ENCODE peak calls at places on chromosomes 16 and 17, in nine cellular contexts. N is colonic mucosa, I is coronary artery, L is psoas muscle, H is HCT116, B is heart left ventricle, A is A549, S is neural progenitor cell, Z is kidney epithelial cell. M is an unnamed sample.

GRCh38 chr17:27206447-27206846 is 87.5 kb upstream of the WSB1 start:
- DNase-seq in N (peak), I (no peak), L (no peak), H (peak), B (no peak), A (peak), S (no peak), Z (no peak), M (no peak)

GRCh38 chr16:1308036-1308976 is 1.1 kb upstream of the UBE2I start:
- DNase-seq in N (no peak), I (no peak), L (no peak), H (peak), B (no peak), A (peak), S (no peak), Z (no peak), M (no peak)

GRCh38 chr17:278055-279028 is 74.3 kb downstream of the RPH3AL start:
- DNase-seq in N (peak), I (no peak), L (no peak), H (no peak), B (peak), A (no peak), S (no peak), Z (no peak), M (no peak)

GRCh38 chr17:35534694-35535093 is 2.8 kb downstream of the SLFN12L start:
- DNase-seq in N (no peak), I (no peak), L (no peak), H (no peak), B (no peak), A (no peak), S (no peak), Z (no peak), M (no peak)

GRCh38 chr17:2057130-2057713 is 2.3 kb downstream of the HIC1 start:
- DNase-seq in N (no peak), I (no peak), L (no peak), H (no peak), B (no peak), A (no peak), S (peak), Z (no peak), M (no peak)

GRCh38 chr17:65638221-65638940 is 76.9 kb upstream of the AXIN2 start:
- DNase-seq in N (no peak), I (no peak), L (no peak), H (no peak), B (no peak), A (no peak), S (no peak), Z (no peak), M (no peak)

GRCh38 chr17:9195961-9196668 is 174.8 kb downstream of the NTN1 start:
- DNase-seq in N (peak), I (no peak), L (no peak), H (no peak), B (no peak), A (no peak), S (peak), Z (no peak), M (no peak)

GRCh38 chr16:87161822-87162676 is 155.1 kb downstream of the C16orf95 start:
- DNase-seq in N (no peak), I (no peak), L (no peak), H (no peak), B (no peak), A (no peak), S (no peak), Z (no peak), M (no peak)

GRCh38 chr17:68533887-68534700 is 21.9 kb downstream of the PRKAR1A start:
- DNase-seq in N (no peak), I (no peak), L (no peak), H (no peak), B (no peak), A (peak), S (no peak), Z (no peak), M (peak)

GRCh38 chr17:64126918-64127317 is 3.0 kb downstream of the ERN1 start:
- DNase-seq in N (no peak), I (no peak), L (no peak), H (no peak), B (no peak), A (no peak), S (no peak), Z (no peak), M (peak)

GRCh38 chr17:2084766-2085647 is 30.1 kb downstream of the HIC1 start:
- DNase-seq in N (peak), I (no peak), L (peak), H (no peak), B (peak), A (peak), S (no peak), Z (no peak), M (peak)

GRCh38 chr16:10485698-10486382 is 94.6 kb downstream of the EMP2 start:
- DNase-seq in N (no peak), I (no peak), L (no peak), H (no peak), B (no peak), A (no peak), S (no peak), Z (no peak), M (no peak)

GRCh38 chr16:9058211-9058610 is 33.2 kb upstream of the HAPSTR1 start:
- DNase-seq in N (no peak), I (no peak), L (no peak), H (no peak), B (no peak), A (no peak), S (no peak), Z (no peak), M (no peak)

DNA sequence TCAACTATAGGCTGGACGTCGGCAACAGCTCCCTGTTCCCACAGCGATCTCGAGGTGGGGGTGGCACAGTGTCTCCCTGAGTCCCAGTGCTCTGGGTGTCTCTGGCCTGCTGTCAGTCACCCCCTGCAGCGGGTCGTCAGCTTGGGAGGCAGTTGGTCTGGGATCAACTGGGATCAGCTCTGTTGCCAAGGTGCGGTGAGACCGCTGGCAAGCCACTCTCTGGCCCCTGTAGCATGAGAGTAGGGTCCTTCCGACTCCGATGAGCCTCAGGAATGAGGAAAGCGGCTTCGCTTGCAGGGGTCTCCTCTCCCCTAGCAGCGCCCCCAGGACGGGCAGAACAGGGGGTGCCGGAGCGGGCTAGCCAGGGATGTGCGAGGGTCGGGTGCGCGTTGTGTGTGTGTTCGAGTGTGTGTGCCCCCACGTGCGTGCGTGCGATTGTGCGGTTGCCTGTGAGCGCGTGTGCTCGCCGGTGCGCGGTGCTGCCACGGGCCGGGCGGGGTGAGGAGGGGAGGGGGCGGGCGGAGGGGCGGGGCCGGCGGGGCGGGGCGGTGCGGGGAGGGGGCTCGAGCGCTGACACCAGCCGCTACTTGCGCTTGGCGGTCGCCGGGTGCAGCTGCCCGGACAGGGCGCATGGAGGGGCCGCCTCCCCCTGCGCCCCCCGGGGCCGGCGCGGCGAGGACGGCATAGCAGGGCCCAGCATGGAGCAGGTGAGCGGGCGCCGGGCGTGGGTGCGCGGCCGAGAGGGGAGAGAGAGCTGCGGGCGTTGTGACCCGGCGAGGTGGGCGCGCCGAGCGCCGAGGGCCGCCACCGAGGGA is 9.4 kb upstream of the ARHGAP23 start:
- DNase-seq in N (no peak), I (no peak), L (no peak), H (no peak), B (no peak), A (no peak), S (peak), Z (no peak), M (no peak)
- H3K4me3 ChIP-seq in N (no peak), I (peak), L (peak), H (no peak), B (no peak), A (peak), S (peak), Z (peak), M (no peak)

GRCh38 chr17:79916991-79917901 is 78.0 kb upstream of the CBX4 start:
- DNase-seq in N (no peak), I (no peak), L (peak), H (no peak), B (peak), A (no peak), S (no peak), Z (no peak), M (no peak)

GRCh38 chr17:79916506-79916905 is 77.3 kb upstream of the CBX4 start:
- DNase-seq in N (no peak), I (no peak), L (no peak), H (no peak), B (peak), A (no peak), S (no peak), Z (no peak), M (no peak)

GRCh38 chr17:79913896-79914812 is 74.9 kb upstream of the CBX4 start:
- DNase-seq in N (no peak), I (no peak), L (peak), H (no peak), B (peak), A (no peak), S (no peak), Z (no peak), M (no peak)

GRCh38 chr17:79914813-79915740 is 75.8 kb upstream of the CBX4 start:
- DNase-seq in N (no peak), I (no peak), L (peak), H (no peak), B (peak), A (no peak), S (no peak), Z (no peak), M (no peak)

GRCh38 chr17:79915850-79916430 is 76.7 kb upstream of the CBX4 start:
- DNase-seq in N (peak), I (no peak), L (peak), H (peak), B (peak), A (peak), S (peak), Z (no peak), M (peak)
- TF ChIP-seq CTCF in N (no peak), I (no peak), L (peak), H (peak), B (peak), A (peak), S (peak), Z (peak), M (no peak)

DNA sequence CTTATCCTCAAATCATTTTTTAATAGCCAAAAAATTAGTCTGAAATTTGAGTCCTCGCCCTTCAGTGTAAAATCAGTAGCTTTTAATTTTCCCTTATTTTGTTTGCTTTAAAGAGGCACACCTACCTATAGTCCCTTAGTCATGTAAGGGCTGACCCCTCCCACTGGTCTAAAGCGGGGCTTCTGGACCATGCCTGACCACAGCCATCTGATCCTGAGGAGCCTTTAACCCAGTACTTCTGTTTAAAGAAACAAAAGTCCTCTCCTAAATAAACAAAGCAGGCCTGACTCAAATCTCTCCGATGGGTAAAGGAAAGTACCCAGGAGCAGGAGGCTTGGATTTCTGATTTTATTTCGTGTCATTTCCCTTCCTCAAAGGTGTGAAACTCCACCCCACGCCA is 92.0 kb upstream of the CCL2 start:
- DNase-seq in N (peak), I (no peak), L (no peak), H (no peak), B (no peak), A (no peak), S (no peak), Z (no peak), M (no peak)
- H3K4me3 ChIP-seq in N (no peak), I (no peak), L (no peak), H (no peak), B (no peak), A (no peak), S (no peak), Z (no peak), M (no peak)

GRCh38 chr16:15743657-15744056 is 93.6 kb downstream of the NDE1 start:
- DNase-seq in N (no peak), I (no peak), L (no peak), H (no peak), B (no peak), A (no peak), S (no peak), Z (no peak), M (no peak)
- TF ChIP-seq CTCF in N (no peak), I (no peak), L (no peak), H (no peak), B (no peak), A (no peak), S (no peak), Z (no peak), M (no peak)

GRCh38 chr17:18921912-18922451 is 30.0 kb upstream of the SLC5A10 start:
- DNase-seq in N (peak), I (no peak), L (no peak), H (no peak), B (no peak), A (peak), S (no peak), Z (peak), M (no peak)

GRCh38 chr17:18920911-18921441 is 31.0 kb upstream of the SLC5A10 start:
- DNase-seq in N (peak), I (no peak), L (no peak), H (no peak), B (no peak), A (no peak), S (no peak), Z (no peak), M (no peak)

GRCh38 chr17:18921485-18921884 is 30.5 kb upstream of the SLC5A10 start:
- DNase-seq in N (no peak), I (no peak), L (no peak), H (no peak), B (no peak), A (no peak), S (no peak), Z (no peak), M (no peak)

GRCh38 chr17:18917506-18918032 is 34.4 kb upstream of the SLC5A10 start:
- DNase-seq in N (no peak), I (no peak), L (no peak), H (no peak), B (no peak), A (no peak), S (no peak), Z (no peak), M (peak)

DNA sequence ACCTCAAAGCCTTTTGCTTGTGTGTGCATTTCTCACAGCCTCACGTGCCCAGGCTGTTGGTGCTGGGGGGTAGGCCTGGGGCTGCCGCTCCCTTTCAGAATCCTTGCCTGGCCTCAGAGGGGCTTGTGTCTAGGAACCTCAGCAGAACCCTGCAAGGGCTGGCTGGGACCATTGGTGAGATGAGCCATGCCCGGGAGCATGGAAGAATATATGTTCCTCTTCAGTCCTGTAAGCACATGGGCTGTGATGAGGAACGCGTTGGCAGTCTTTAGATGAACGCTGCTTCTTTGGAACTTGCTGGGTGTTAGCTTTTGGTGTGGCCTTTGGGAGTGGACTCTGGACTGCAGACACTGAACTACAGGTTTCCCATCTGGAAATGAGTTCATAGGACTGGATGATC is 32.0 kb upstream of the SLC5A10 start:
- DNase-seq in N (peak), I (no peak), L (no peak), H (no peak), B (no peak), A (peak), S (no peak), Z (no peak), M (no peak)
- H3K4me3 ChIP-seq in N (no peak), I (no peak), L (no peak), H (no peak), B (no peak), A (no peak), S (no peak), Z (no peak), M (no peak)

GRCh38 chr17:77501101-77501566 is 360.4 kb downstream of the SEC14L1 start:
- DNase-seq in N (no peak), I (peak), L (peak), H (no peak), B (peak), A (peak), S (peak), Z (no peak), M (no peak)
- TF ChIP-seq CTCF in N (peak), I (peak), L (peak), H (peak), B (peak), A (peak), S (peak), Z (peak), M (peak)

DNA sequence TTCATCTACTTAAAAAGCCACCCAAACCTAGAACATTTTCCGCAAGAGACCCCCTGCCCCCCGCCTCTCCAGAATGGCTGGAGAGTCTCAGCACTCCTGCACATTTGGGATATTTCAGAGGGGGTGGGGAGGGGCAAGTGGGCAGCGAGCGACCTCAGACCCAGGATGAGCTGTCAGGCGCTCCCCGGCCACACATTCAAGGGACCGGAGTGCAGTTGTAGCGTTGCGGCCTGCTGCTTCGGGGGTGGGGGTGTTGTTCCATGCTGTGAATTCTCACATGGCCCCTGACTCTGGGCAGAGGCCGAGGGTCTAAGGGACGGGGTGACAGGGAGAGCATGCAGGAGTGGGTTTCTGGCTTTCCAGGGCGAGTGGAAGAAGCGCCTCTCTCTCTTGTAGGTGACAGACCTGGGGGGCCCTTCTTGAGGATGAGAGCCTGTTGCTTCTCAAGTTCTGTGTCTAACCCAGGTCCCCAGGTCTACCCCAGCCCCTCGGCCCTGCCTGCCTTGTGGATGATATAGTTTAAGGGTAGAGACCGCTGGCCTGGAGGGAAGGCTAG is 231.2 kb downstream of the SEC14L1 start:
- DNase-seq in N (no peak), I (no peak), L (peak), H (no peak), B (peak), A (no peak), S (peak), Z (no peak), M (no peak)
- H3K4me3 ChIP-seq in N (peak), I (peak), L (peak), H (no peak), B (no peak), A (no peak), S (peak), Z (no peak), M (peak)

M was measured in foreskin fibroblast.